ENCODE peak calls at places on chromosomes 13 and 19, in seven cellular contexts. A is kidney, T is fibroblast of mammary gland, R is A549, L is body of pancreas, V is cardiac fibroblast, Y is HL-60. N is an unnamed sample.

GRCh38 chr19:40200352-40201099 is 9.3 kb downstream of the MAP3K10 start:
- DNase-seq in A (no peak), T (no peak), R (no peak), L (no peak), V (no peak), Y (no peak), N (no peak)

GRCh38 chr13:27997904-27998522 is 9.5 kb upstream of the URAD start:
- DNase-seq in A (no peak), T (peak), R (peak), L (peak), V (peak), Y (peak), N (peak)

GRCh38 chr19:4229179-4229931 is at the start of gene EBI3:
- DNase-seq in A (no peak), T (peak), R (peak), L (no peak), V (peak), Y (no peak), N (peak)

GRCh38 chr19:4365791-4366665 is 22.7 kb downstream of the MPND start:
- DNase-seq in A (peak), T (no peak), R (no peak), L (no peak), V (no peak), Y (no peak), N (no peak)

GRCh38 chr13:23755040-23755439 is 134.2 kb downstream of the MIPEP start:
- DNase-seq in A (no peak), T (no peak), R (no peak), L (no peak), V (no peak), Y (no peak), N (no peak)

GRCh38 chr13:49690133-49690989 is 925 bp downstream of the EBPL start:
- DNase-seq in A (no peak), T (peak), R (peak), L (peak), V (peak), Y (peak), N (peak)

GRCh38 chr13:112150352-112150751 is 83.4 kb downstream of the SOX1 start:
- DNase-seq in A (no peak), T (no peak), R (no peak), L (no peak), V (no peak), Y (no peak), N (no peak)

GRCh38 chr19:41930926-41931592 is 2.8 kb upstream of the ERFL start:
- DNase-seq in A (no peak), T (no peak), R (no peak), L (no peak), V (peak), Y (no peak), N (no peak)

GRCh38 chr19:13463296-13463695 is 43.0 kb downstream of the CACNA1A start:
- DNase-seq in A (no peak), T (peak), R (no peak), L (no peak), V (peak), Y (peak), N (peak)

GRCh38 chr13:30739646-30740642 is 4.6 kb downstream of the ALOX5AP start:
- DNase-seq in A (no peak), T (peak), R (peak), L (no peak), V (peak), Y (peak), N (peak)

GRCh38 chr13:50685491-50685890 is 158.0 kb downstream of the DLEU7 start:
- DNase-seq in A (no peak), T (peak), R (no peak), L (peak), V (peak), Y (no peak), N (peak)

GRCh38 chr19:2790557-2791271 is 5.4 kb downstream of the THOP1 start:
- DNase-seq in A (no peak), T (no peak), R (no peak), L (no peak), V (no peak), Y (no peak), N (no peak)

GRCh38 chr13:31962661-31963345 is 68.8 kb upstream of the FRY start:
- DNase-seq in A (no peak), T (no peak), R (no peak), L (no peak), V (no peak), Y (no peak), N (no peak)

GRCh38 chr13:75368167-75368566 is 113.8 kb downstream of the TBC1D4 start:
- DNase-seq in A (no peak), T (peak), R (no peak), L (no peak), V (peak), Y (no peak), N (peak)

GRCh38 chr19:58021541-58022282 is 12.1 kb upstream of the ZSCAN1 start:
- DNase-seq in A (no peak), T (peak), R (peak), L (peak), V (peak), Y (peak), N (peak)

GRCh38 chr19:13337181-13337580 is 169.1 kb downstream of the CACNA1A start:
- DNase-seq in A (no peak), T (no peak), R (no peak), L (no peak), V (no peak), Y (no peak), N (no peak)

GRCh38 chr13:43805071-43805468 is 18.3 kb upstream of the ENOX1 start:
- DNase-seq in A (no peak), T (peak), R (peak), L (no peak), V (peak), Y (no peak), N (peak)

DNA sequence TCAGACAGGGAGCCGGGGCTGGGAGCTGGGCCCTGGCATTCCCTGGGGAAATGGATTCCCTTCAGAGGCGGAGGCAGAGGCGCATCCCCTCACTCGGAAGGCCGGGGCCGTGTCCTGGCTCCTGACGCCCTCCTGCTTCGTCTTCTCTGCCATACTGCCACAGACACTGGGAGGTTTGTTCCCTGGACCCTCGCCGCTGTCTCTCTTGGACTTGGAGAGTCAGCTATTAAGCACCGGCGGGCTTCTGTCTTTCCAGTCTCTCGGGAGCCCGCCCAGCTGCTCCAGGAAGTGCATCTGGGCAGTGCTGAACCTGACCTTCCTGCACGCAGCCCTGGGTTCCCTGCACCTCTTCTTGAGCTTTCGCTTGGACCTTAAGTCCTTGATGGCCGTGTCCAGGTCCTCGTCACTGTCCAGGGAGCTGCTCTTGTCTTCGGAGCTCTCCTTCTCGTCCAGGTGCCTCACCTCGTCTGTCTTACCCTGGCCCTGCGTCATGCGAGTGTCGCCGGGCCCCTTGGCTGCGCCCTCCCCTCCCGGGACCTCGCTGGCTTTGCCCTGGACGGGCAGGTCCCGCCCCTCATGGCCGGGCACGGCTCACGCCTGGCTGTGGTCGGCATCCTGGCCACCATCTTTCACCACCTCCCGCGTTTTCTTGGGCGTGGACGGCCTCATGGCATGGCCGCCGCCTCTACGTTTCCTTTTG is 14.6 kb downstream of the RB1 start:
- DNase-seq in A (peak), T (no peak), R (no peak), L (peak), V (no peak), Y (no peak), N (no peak)
- H3K4me3 ChIP-seq in A (peak), T (no peak), R (no peak), L (no peak), V (no peak), Y (no peak), N (no peak)

GRCh38 chr13:26899153-26899552 is 138.6 kb upstream of the GPR12 start:
- DNase-seq in A (no peak), T (no peak), R (no peak), L (no peak), V (no peak), Y (no peak), N (no peak)

GRCh38 chr13:26897706-26898550 is 137.3 kb upstream of the GPR12 start:
- DNase-seq in A (peak), T (no peak), R (no peak), L (no peak), V (no peak), Y (no peak), N (no peak)

GRCh38 chr13:26895808-26896466 is 135.4 kb upstream of the GPR12 start:
- DNase-seq in A (peak), T (no peak), R (no peak), L (no peak), V (no peak), Y (no peak), N (no peak)

GRCh38 chr13:26896986-26897668 is 136.5 kb upstream of the GPR12 start:
- DNase-seq in A (no peak), T (no peak), R (no peak), L (no peak), V (no peak), Y (no peak), N (no peak)

GRCh38 chr13:26895081-26895807 is 134.7 kb upstream of the GPR12 start:
- DNase-seq in A (peak), T (no peak), R (no peak), L (no peak), V (no peak), Y (no peak), N (no peak)
- TF ChIP-seq CTCF in A (no peak), T (no peak), R (no peak), L (no peak), V (no peak), Y (no peak), N (no peak)

GRCh38 chr19:29724102-29724641 is 9.1 kb upstream of the C19orf12 start:
- DNase-seq in A (peak), T (no peak), R (no peak), L (no peak), V (peak), Y (peak), N (peak)

GRCh38 chr19:29727906-29728305 is 12.8 kb upstream of the C19orf12 start:
- DNase-seq in A (no peak), T (no peak), R (no peak), L (no peak), V (no peak), Y (no peak), N (no peak)

GRCh38 chr19:29724741-29725140 is 9.7 kb upstream of the C19orf12 start:
- DNase-seq in A (peak), T (no peak), R (no peak), L (no peak), V (no peak), Y (no peak), N (no peak)
- H3K4me3 ChIP-seq in A (no peak), T (no peak), R (no peak), L (no peak), V (no peak), Y (no peak), N (no peak)

GRCh38 chr13:42041017-42041683 is 7.3 kb upstream of the DGKH start:
- DNase-seq in A (peak), T (peak), R (peak), L (peak), V (peak), Y (peak), N (peak)
- TF ChIP-seq CTCF in A (no peak), T (no peak), R (no peak), L (no peak), V (no peak), Y (no peak), N (no peak)

GRCh38 chr19:38464421-38465082 is 31.1 kb downstream of the RYR1 start:
- DNase-seq in A (no peak), T (no peak), R (no peak), L (no peak), V (no peak), Y (no peak), N (no peak)
- H3K4me3 ChIP-seq in A (no peak), T (no peak), R (no peak), L (no peak), V (no peak), Y (no peak), N (no peak)

GRCh38 chr13:80924596-80924995 is 583.7 kb upstream of the SPRY2 start:
- DNase-seq in A (no peak), T (peak), R (no peak), L (no peak), V (peak), Y (no peak), N (peak)

GRCh38 chr13:80928241-80928640 is 587.3 kb upstream of the SPRY2 start:
- DNase-seq in A (no peak), T (no peak), R (no peak), L (no peak), V (no peak), Y (no peak), N (no peak)

GRCh38 chr13:80921971-80922370 is 581.0 kb upstream of the SPRY2 start:
- DNase-seq in A (no peak), T (no peak), R (no peak), L (no peak), V (no peak), Y (no peak), N (no peak)

GRCh38 chr13:80921556-80921955 is 580.6 kb upstream of the SPRY2 start:
- DNase-seq in A (no peak), T (peak), R (no peak), L (no peak), V (peak), Y (no peak), N (peak)

GRCh38 chr13:80923907-80924306 is 583.0 kb upstream of the SPRY2 start:
- DNase-seq in A (no peak), T (peak), R (no peak), L (no peak), V (peak), Y (no peak), N (peak)
- TF ChIP-seq CTCF in A (no peak), T (peak), R (no peak), L (peak), V (no peak), Y (no peak), N (peak)

DNA sequence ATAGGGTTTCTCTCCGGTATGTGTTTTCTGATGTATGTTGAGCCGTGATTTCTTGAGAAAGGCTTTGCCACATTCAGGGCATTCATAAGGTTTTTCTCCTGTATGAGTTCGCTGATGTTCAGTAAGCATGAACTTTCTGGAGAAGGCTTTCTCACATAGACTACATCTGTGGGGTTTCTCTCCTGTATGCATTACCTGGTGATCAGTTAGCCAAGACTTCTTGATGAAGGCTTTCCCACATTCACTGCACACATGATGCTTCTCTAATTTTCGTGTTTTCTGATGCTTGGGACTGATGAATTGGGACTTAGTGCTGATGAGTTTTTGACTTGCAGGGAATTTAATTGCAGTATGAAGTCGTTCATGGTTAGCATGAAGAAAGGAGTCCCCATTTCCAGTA is 21.1 kb downstream of the ZNF350 start:
- DNase-seq in A (no peak), T (no peak), R (no peak), L (no peak), V (no peak), Y (no peak), N (no peak)
- H3K4me3 ChIP-seq in A (peak), T (no peak), R (no peak), L (no peak), V (no peak), Y (no peak), N (no peak)

DNA sequence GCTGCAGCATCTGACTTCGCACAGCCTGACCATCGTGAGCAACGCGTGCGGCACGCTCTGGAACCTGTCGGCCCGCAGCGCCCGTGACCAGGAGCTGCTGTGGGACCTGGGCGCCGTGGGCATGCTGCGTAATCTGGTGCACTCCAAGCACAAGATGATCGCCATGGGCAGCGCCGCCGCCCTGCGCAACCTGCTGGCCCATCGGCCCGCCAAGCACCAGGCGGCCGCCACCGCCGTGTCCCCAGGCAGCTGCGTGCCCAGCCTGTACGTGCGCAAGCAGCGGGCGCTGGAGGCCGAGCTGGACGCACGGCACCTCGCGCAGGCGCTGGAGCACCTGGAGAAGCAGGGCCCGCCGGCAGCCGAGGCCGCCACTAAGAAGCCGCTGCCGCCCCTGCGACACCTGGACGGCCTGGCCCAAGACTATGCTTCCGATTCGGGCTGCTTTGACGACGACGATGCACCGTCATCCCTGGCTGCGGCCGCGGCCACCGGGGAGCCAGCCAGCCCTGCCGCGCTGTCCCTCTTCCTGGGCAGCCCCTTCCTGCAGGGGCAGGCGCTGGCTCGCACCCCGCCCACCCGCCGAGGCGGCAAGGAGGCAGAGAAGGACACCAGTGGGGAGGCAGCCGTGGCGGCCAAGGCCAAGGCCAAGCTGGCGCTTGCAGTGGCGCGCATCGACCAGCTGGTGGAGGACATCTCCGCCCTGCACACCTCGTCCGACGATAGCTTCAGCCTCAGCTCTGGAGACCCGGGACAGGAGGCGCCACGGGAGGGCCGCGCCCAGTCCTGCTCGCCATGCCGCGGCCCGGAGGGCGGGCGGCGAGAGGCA is 13.6 kb downstream of the C19orf25 start:
- DNase-seq in A (peak), T (no peak), R (no peak), L (no peak), V (peak), Y (no peak), N (no peak)
- TF ChIP-seq CTCF in A (peak), T (no peak), R (no peak), L (peak), V (peak), Y (peak), N (peak)